ENCODE peak calls at places on chromosomes 12 and 14, in six cellular contexts. One of them, this sample, is unnamed.

GRCh38 chr14:95998656-95999055 is 40.5 kb upstream of the C14orf132 start:
- DNase-seq in stomach: no peak
- DNase-seq in fibroblast of lung: peak; percentile 70
- DNase-seq in kidney: no peak
- DNase-seq in CD8-positive, alpha-beta T cell: no peak
- DNase-seq in naive thymus-derived CD4-positive, alpha-beta T cell: no peak
- DNase-seq in this sample: no peak

GRCh38 chr14:71628433-71628832 is 303.8 kb upstream of the RGS6 start:
- DNase-seq in stomach: no peak
- DNase-seq in fibroblast of lung: no peak
- DNase-seq in naive thymus-derived CD4-positive, alpha-beta T cell: no peak
- DNase-seq in kidney: no peak
- DNase-seq in CD8-positive, alpha-beta T cell: no peak
- DNase-seq in this sample: no peak

GRCh38 chr12:45944771-45945170 is 45.6 kb downstream of the SCAF11 start:
- DNase-seq in kidney: no peak
- DNase-seq in stomach: no peak
- DNase-seq in CD8-positive, alpha-beta T cell: no peak
- DNase-seq in naive thymus-derived CD4-positive, alpha-beta T cell: no peak
- DNase-seq in fibroblast of lung: no peak
- DNase-seq in this sample: no peak

GRCh38 chr14:53955671-53956426 is 776 bp downstream of the BMP4 start:
- DNase-seq in fibroblast of lung: peak; percentile 56
- DNase-seq in naive thymus-derived CD4-positive, alpha-beta T cell: no peak
- DNase-seq in stomach: peak; percentile 70
- DNase-seq in CD8-positive, alpha-beta T cell: no peak
- DNase-seq in kidney: peak; percentile 88
- DNase-seq in this sample: peak; percentile 31

GRCh38 chr12:89244536-89244935 is 107.8 kb downstream of the DUSP6 start:
- DNase-seq in naive thymus-derived CD4-positive, alpha-beta T cell: no peak
- DNase-seq in CD8-positive, alpha-beta T cell: no peak
- DNase-seq in kidney: no peak
- DNase-seq in stomach: no peak
- DNase-seq in fibroblast of lung: peak; percentile 48
- DNase-seq in this sample: no peak

GRCh38 chr14:103820382-103820781 is 27.0 kb downstream of the PPP1R13B start:
- DNase-seq in kidney: no peak
- DNase-seq in fibroblast of lung: no peak
- DNase-seq in naive thymus-derived CD4-positive, alpha-beta T cell: no peak
- DNase-seq in stomach: no peak
- DNase-seq in CD8-positive, alpha-beta T cell: no peak
- DNase-seq in this sample: no peak

GRCh38 chr12:68844788-68845695 is 37.1 kb downstream of the MDM2 start:
- DNase-seq in naive thymus-derived CD4-positive, alpha-beta T cell: no peak
- DNase-seq in kidney: no peak
- DNase-seq in fibroblast of lung: no peak
- DNase-seq in CD8-positive, alpha-beta T cell: no peak
- DNase-seq in stomach: no peak
- DNase-seq in this sample: no peak

GRCh38 chr12:130179191-130179590 is 16.9 kb downstream of the FZD10 start:
- DNase-seq in fibroblast of lung: no peak
- DNase-seq in CD8-positive, alpha-beta T cell: no peak
- DNase-seq in naive thymus-derived CD4-positive, alpha-beta T cell: no peak
- DNase-seq in kidney: no peak
- DNase-seq in stomach: no peak
- DNase-seq in this sample: no peak

GRCh38 chr12:26614217-26614616 is 218.8 kb downstream of the ITPR2 start:
- DNase-seq in naive thymus-derived CD4-positive, alpha-beta T cell: no peak
- DNase-seq in stomach: no peak
- DNase-seq in fibroblast of lung: peak; percentile 51
- DNase-seq in CD8-positive, alpha-beta T cell: no peak
- DNase-seq in kidney: no peak
- DNase-seq in this sample: no peak

GRCh38 chr14:59688224-59689170 is 111.9 kb upstream of the CCDC175 start:
- DNase-seq in CD8-positive, alpha-beta T cell: no peak
- DNase-seq in naive thymus-derived CD4-positive, alpha-beta T cell: no peak
- DNase-seq in kidney: peak; percentile 29
- DNase-seq in fibroblast of lung: peak; percentile 39
- DNase-seq in stomach: peak; percentile 44
- DNase-seq in this sample: no peak

GRCh38 chr14:103361868-103362267 is 23.3 kb upstream of the MARK3 start:
- DNase-seq in naive thymus-derived CD4-positive, alpha-beta T cell: no peak
- DNase-seq in stomach: no peak
- DNase-seq in fibroblast of lung: peak; percentile 98
- DNase-seq in kidney: no peak
- DNase-seq in CD8-positive, alpha-beta T cell: no peak
- DNase-seq in this sample: no peak

GRCh38 chr12:12032771-12033588 is 37.8 kb upstream of the BCL2L14 start:
- DNase-seq in naive thymus-derived CD4-positive, alpha-beta T cell: peak; percentile 63
- DNase-seq in fibroblast of lung: peak; percentile 90
- DNase-seq in CD8-positive, alpha-beta T cell: peak; percentile 74
- DNase-seq in stomach: peak; percentile 82
- DNase-seq in kidney: peak; percentile 86
- DNase-seq in this sample: peak; percentile 74

GRCh38 chr12:6735448-6736191 is 11.8 kb downstream of the COPS7A start:
- DNase-seq in fibroblast of lung: peak; percentile 65
- DNase-seq in kidney: peak; percentile 75
- DNase-seq in stomach: peak; percentile 77
- DNase-seq in naive thymus-derived CD4-positive, alpha-beta T cell: no peak
- DNase-seq in CD8-positive, alpha-beta T cell: peak; percentile 33
- DNase-seq in this sample: peak; percentile 70

GRCh38 chr12:3365416-3366385 is 125.3 kb upstream of the PRMT8 start:
- DNase-seq in stomach: peak; percentile 50
- DNase-seq in fibroblast of lung: no peak
- DNase-seq in kidney: peak; percentile 77
- DNase-seq in naive thymus-derived CD4-positive, alpha-beta T cell: no peak
- DNase-seq in CD8-positive, alpha-beta T cell: no peak
- DNase-seq in this sample: no peak

GRCh38 chr12:82517027-82517426 is 158.7 kb downstream of the METTL25 start:
- DNase-seq in CD8-positive, alpha-beta T cell: no peak
- DNase-seq in naive thymus-derived CD4-positive, alpha-beta T cell: no peak
- DNase-seq in fibroblast of lung: no peak
- DNase-seq in stomach: no peak
- DNase-seq in kidney: no peak
- DNase-seq in this sample: no peak

GRCh38 chr14:42163136-42163535 is 556.5 kb downstream of the LRFN5 start:
- DNase-seq in naive thymus-derived CD4-positive, alpha-beta T cell: no peak
- DNase-seq in stomach: no peak
- DNase-seq in kidney: no peak
- DNase-seq in fibroblast of lung: no peak
- DNase-seq in CD8-positive, alpha-beta T cell: no peak
- DNase-seq in this sample: no peak

GRCh38 chr12:111435661-111436201 is 30.0 kb downstream of the SH2B3 start:
- DNase-seq in CD8-positive, alpha-beta T cell: peak; percentile 42
- DNase-seq in stomach: no peak
- DNase-seq in naive thymus-derived CD4-positive, alpha-beta T cell: no peak
- DNase-seq in kidney: peak; percentile 74
- DNase-seq in fibroblast of lung: no peak
- DNase-seq in this sample: no peak

GRCh38 chr12:43957732-43958131 is 121.9 kb downstream of the TMEM117 start:
- DNase-seq in naive thymus-derived CD4-positive, alpha-beta T cell: no peak
- DNase-seq in kidney: no peak
- DNase-seq in stomach: no peak
- DNase-seq in CD8-positive, alpha-beta T cell: no peak
- DNase-seq in fibroblast of lung: peak; percentile 65
- DNase-seq in this sample: no peak

GRCh38 chr12:47547077-47547476 is 158.8 kb downstream of the RPAP3 start:
- DNase-seq in stomach: no peak
- DNase-seq in CD8-positive, alpha-beta T cell: no peak
- DNase-seq in kidney: no peak
- DNase-seq in fibroblast of lung: peak; percentile 49
- DNase-seq in naive thymus-derived CD4-positive, alpha-beta T cell: no peak
- DNase-seq in this sample: no peak

GRCh38 chr12:107622005-107622404 is 63.6 kb upstream of the PWP1 start:
- DNase-seq in CD8-positive, alpha-beta T cell: no peak
- DNase-seq in naive thymus-derived CD4-positive, alpha-beta T cell: no peak
- DNase-seq in stomach: no peak
- DNase-seq in kidney: no peak
- DNase-seq in fibroblast of lung: no peak
- DNase-seq in this sample: no peak

GRCh38 chr12:73321319-73321718 is 1049.1 kb downstream of the TRHDE start:
- DNase-seq in CD8-positive, alpha-beta T cell: no peak
- DNase-seq in kidney: no peak
- DNase-seq in naive thymus-derived CD4-positive, alpha-beta T cell: no peak
- DNase-seq in fibroblast of lung: no peak
- DNase-seq in stomach: no peak
- DNase-seq in this sample: no peak

GRCh38 chr12:130137141-130138018 is 24.9 kb upstream of the FZD10 start:
- DNase-seq in stomach: no peak
- DNase-seq in CD8-positive, alpha-beta T cell: no peak
- DNase-seq in fibroblast of lung: no peak
- DNase-seq in kidney: no peak
- DNase-seq in naive thymus-derived CD4-positive, alpha-beta T cell: no peak
- DNase-seq in this sample: no peak

GRCh38 chr12:29547844-29548243 is 50.4 kb upstream of the OVCH1 start:
- DNase-seq in naive thymus-derived CD4-positive, alpha-beta T cell: no peak
- DNase-seq in CD8-positive, alpha-beta T cell: no peak
- DNase-seq in kidney: no peak
- DNase-seq in stomach: no peak
- DNase-seq in fibroblast of lung: no peak
- DNase-seq in this sample: no peak

GRCh38 chr12:2396448-2396871 is 343.7 kb downstream of the CACNA1C start:
- DNase-seq in fibroblast of lung: peak; percentile 58
- DNase-seq in CD8-positive, alpha-beta T cell: no peak
- DNase-seq in naive thymus-derived CD4-positive, alpha-beta T cell: no peak
- DNase-seq in stomach: no peak
- DNase-seq in kidney: peak; percentile 76
- DNase-seq in this sample: peak; percentile 71

GRCh38 chr12:50525422-50525821 is 20.6 kb downstream of the DIP2B start:
- DNase-seq in naive thymus-derived CD4-positive, alpha-beta T cell: no peak
- DNase-seq in stomach: no peak
- DNase-seq in kidney: no peak
- DNase-seq in CD8-positive, alpha-beta T cell: no peak
- DNase-seq in fibroblast of lung: no peak
- DNase-seq in this sample: no peak
- H3K4me1 ChIP-seq in naive thymus-derived CD4-positive, alpha-beta T cell: no peaks in the 10 kb centered on the region
- H3K4me1 ChIP-seq in stomach: peaks cover 17% of the 10 kb centered on the region
- H3K4me1 ChIP-seq in kidney: peaks cover 6% of the 10 kb centered on the region
- H3K4me1 ChIP-seq in CD8-positive, alpha-beta T cell: peaks cover 38% of the 10 kb centered on the region
- H3K4me1 ChIP-seq in fibroblast of lung: no peaks in the 10 kb centered on the region
- H3K4me1 ChIP-seq in this sample: no peaks in the 10 kb centered on the region

GRCh38 chr12:91007531-91008290 is 2.9 kb upstream of the EPYC start:
- DNase-seq in naive thymus-derived CD4-positive, alpha-beta T cell: no peak
- DNase-seq in stomach: no peak
- DNase-seq in CD8-positive, alpha-beta T cell: no peak
- DNase-seq in kidney: no peak
- DNase-seq in fibroblast of lung: no peak
- DNase-seq in this sample: no peak

GRCh38 chr12:91004872-91005271 is at the start of gene EPYC:
- DNase-seq in stomach: no peak
- DNase-seq in kidney: no peak
- DNase-seq in fibroblast of lung: no peak
- DNase-seq in naive thymus-derived CD4-positive, alpha-beta T cell: no peak
- DNase-seq in CD8-positive, alpha-beta T cell: no peak
- DNase-seq in this sample: no peak

GRCh38 chr12:91001306-91001705 is 3.5 kb downstream of the EPYC start:
- DNase-seq in fibroblast of lung: no peak
- DNase-seq in naive thymus-derived CD4-positive, alpha-beta T cell: no peak
- DNase-seq in CD8-positive, alpha-beta T cell: no peak
- DNase-seq in stomach: no peak
- DNase-seq in kidney: no peak
- DNase-seq in this sample: no peak

GRCh38 chr12:90999946-91000345 is 4.8 kb downstream of the EPYC start:
- DNase-seq in CD8-positive, alpha-beta T cell: no peak
- DNase-seq in kidney: no peak
- DNase-seq in stomach: no peak
- DNase-seq in fibroblast of lung: no peak
- DNase-seq in naive thymus-derived CD4-positive, alpha-beta T cell: no peak
- DNase-seq in this sample: no peak

DNA sequence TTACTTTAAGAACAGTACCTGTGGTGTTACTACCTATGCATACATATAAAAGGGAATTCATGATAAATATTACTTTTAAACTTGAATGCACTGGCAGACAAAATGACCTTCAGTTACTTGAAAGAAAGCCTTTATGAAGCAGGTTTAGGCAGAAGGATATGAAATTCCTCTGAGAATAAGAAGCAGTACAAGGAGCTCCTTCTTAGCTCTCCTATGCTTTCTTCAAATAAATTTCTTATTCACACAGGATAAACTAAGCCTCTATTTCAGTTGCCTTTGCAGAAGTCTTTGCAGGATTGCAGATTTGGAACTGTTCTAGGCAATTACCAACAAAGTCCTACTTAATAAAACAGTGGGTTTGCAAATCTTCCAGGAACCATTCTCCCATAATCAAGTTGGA is 1.0 kb downstream of the EPYC start:
- DNase-seq in stomach: no peak
- DNase-seq in fibroblast of lung: no peak
- DNase-seq in naive thymus-derived CD4-positive, alpha-beta T cell: no peak
- DNase-seq in CD8-positive, alpha-beta T cell: no peak
- DNase-seq in kidney: no peak
- DNase-seq in this sample: no peak
- H3K4me1 ChIP-seq in stomach: no peaks in the 10 kb centered on the region
- H3K4me1 ChIP-seq in fibroblast of lung: no peaks in the 10 kb centered on the region
- H3K4me1 ChIP-seq in naive thymus-derived CD4-positive, alpha-beta T cell: no peaks in the 10 kb centered on the region
- H3K4me1 ChIP-seq in CD8-positive, alpha-beta T cell: no peaks in the 10 kb centered on the region
- H3K4me1 ChIP-seq in kidney: no peaks in the 10 kb centered on the region
- H3K4me1 ChIP-seq in this sample: no peaks in the 10 kb centered on the region

GRCh38 chr14:61343991-61344405 is 22.6 kb downstream of the PRKCH start:
- DNase-seq in stomach: no peak
- DNase-seq in CD8-positive, alpha-beta T cell: peak; percentile 49
- DNase-seq in fibroblast of lung: no peak
- DNase-seq in kidney: no peak
- DNase-seq in naive thymus-derived CD4-positive, alpha-beta T cell: no peak
- DNase-seq in this sample: no peak
- H3K4me1 ChIP-seq in stomach: no peaks in the 10 kb centered on the region
- H3K4me1 ChIP-seq in CD8-positive, alpha-beta T cell: peaks cover 96% of the 10 kb centered on the region
- H3K4me1 ChIP-seq in fibroblast of lung: no peaks in the 10 kb centered on the region
- H3K4me1 ChIP-seq in kidney: peaks cover 14% of the 10 kb centered on the region
- H3K4me1 ChIP-seq in naive thymus-derived CD4-positive, alpha-beta T cell: peaks cover 92% of the 10 kb centered on the region
- H3K4me1 ChIP-seq in this sample: no peaks in the 10 kb centered on the region

DNA sequence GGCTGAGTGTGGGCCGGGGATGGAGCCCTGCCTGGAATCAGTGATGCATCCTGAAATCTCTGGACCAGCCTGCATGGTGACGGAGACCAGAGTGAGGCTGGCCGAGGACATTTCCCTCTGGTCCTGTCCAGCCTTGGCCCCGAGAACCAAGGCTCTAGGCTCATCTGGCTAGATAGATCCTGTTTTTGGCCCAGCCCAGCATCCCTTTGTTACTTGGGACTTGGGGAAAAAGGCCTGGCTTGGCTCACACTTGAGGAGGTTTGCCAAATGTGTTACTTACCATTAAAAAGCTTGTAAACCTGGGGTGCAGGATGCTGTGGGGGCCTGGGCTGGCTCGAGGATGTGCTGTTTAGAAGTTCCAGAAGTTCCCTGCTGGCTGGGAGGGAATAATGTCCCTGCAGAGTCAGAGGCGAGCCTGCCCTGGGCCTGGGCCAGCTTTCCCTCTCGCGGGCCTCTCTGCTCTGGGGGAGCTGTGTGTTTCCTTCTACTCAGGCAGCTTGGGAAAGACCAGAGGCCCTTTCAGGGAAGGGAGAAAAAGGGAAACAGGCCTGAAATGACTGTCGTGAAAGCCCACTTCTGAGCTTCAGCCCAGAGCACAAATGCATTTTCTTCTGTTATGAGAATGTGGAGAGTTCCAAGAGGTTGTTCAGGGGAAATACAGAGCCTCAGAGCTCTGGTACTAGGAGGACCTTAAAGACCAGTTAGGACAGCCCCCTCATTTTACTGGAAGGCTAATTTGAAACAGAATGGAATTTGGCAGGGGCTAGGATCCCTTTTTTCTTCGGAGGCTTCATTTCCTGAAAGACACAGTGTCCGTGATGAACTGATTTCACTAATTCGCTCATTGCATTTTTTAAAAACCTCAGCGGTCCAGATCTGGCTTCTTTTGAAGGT is 47.2 kb upstream of the CTDSP2 start:
- DNase-seq in CD8-positive, alpha-beta T cell: no peak
- DNase-seq in stomach: peak; percentile 89
- DNase-seq in kidney: peak; percentile 95
- DNase-seq in fibroblast of lung: peak; percentile 97
- DNase-seq in naive thymus-derived CD4-positive, alpha-beta T cell: no peak
- DNase-seq in this sample: peak; percentile 93
- H3K4me1 ChIP-seq in CD8-positive, alpha-beta T cell: peaks cover 36% of the 10 kb centered on the region
- H3K4me1 ChIP-seq in stomach: peaks cover 91% of the 10 kb centered on the region
- H3K4me1 ChIP-seq in kidney: peaks cover 54% of the 10 kb centered on the region
- H3K4me1 ChIP-seq in fibroblast of lung: peaks cover 64% of the 10 kb centered on the region
- H3K4me1 ChIP-seq in naive thymus-derived CD4-positive, alpha-beta T cell: peaks cover 23% of the 10 kb centered on the region
- H3K4me1 ChIP-seq in this sample: peaks cover 47% of the 10 kb centered on the region

This sample was measured in breast epithelium.